ENCODE peak calls at places on chromosomes 3 and 15, in six cellular contexts. S is esophagus squamous epithelium, N is ovary, F is foreskin keratinocyte, G is right lobe of liver, C is tibial artery. L is an unnamed sample.

GRCh38 chr3:187684880-187685279 is 14.7 kb upstream of the SST start:
- DNase-seq in S (no peak), N (no peak), F (no peak), G (no peak), C (no peak), L (no peak)

GRCh38 chr3:170360476-170360875 is 3.0 kb downstream of the SKIL start:
- DNase-seq in S (no peak), N (no peak), F (no peak), G (no peak), C (no peak), L (no peak)

GRCh38 chr15:61115241-61115640 is 113.9 kb downstream of the RORA start:
- DNase-seq in S (no peak), N (no peak), F (no peak), G (no peak), C (no peak), L (no peak)

GRCh38 chr3:157122116-157122515 is 37.8 kb downstream of the CCNL1 start:
- DNase-seq in S (no peak), N (no peak), F (peak; percentile 95), G (no peak), C (no peak), L (peak; percentile 93)

GRCh38 chr3:48700750-48701405 is 15.2 kb upstream of the NCKIPSD start:
- DNase-seq in S (no peak), N (no peak), F (no peak), G (peak; percentile 40), C (no peak), L (no peak)

GRCh38 chr15:27082019-27082418 is 111.0 kb downstream of the GABRG3 start:
- DNase-seq in S (no peak), N (no peak), F (no peak), G (no peak), C (no peak), L (no peak)

GRCh38 chr3:140180603-140181002 is 245.6 kb downstream of the CLSTN2 start:
- DNase-seq in S (no peak), N (no peak), F (peak; percentile 70), G (no peak), C (no peak), L (peak; percentile 43)

GRCh38 chr15:65918357-65918920 is 49.1 kb downstream of the RAB11A start:
- DNase-seq in S (no peak), N (no peak), F (no peak), G (no peak), C (no peak), L (no peak)

GRCh38 chr15:99495430-99496301 is 70.1 kb upstream of the MEF2A start:
- DNase-seq in S (no peak), N (no peak), F (no peak), G (no peak), C (no peak), L (no peak)

GRCh38 chr3:134149286-134149685 is 101.4 kb downstream of the RYK start:
- DNase-seq in S (no peak), N (no peak), F (no peak), G (no peak), C (no peak), L (no peak)

GRCh38 chr15:31268108-31268501 is 58.5 kb upstream of the KLF13 start:
- DNase-seq in S (no peak), N (no peak), F (no peak), G (no peak), C (peak; percentile 21), L (no peak)

GRCh38 chr15:42595641-42596240 is 20.3 kb downstream of the STARD9 start:
- DNase-seq in S (no peak), N (no peak), F (no peak), G (no peak), C (no peak), L (no peak)

GRCh38 chr3:170363471-170363994 is 6.0 kb downstream of the SKIL start:
- DNase-seq in S (no peak), N (no peak), F (no peak), G (no peak), C (no peak), L (no peak)

GRCh38 chr3:6747017-6747416 is 113.9 kb upstream of the GRM7 start:
- DNase-seq in S (no peak), N (no peak), F (no peak), G (no peak), C (no peak), L (no peak)

GRCh38 chr15:66180706-66181105 is 72.8 kb downstream of the MEGF11 start:
- DNase-seq in S (no peak), N (no peak), F (no peak), G (no peak), C (no peak), L (no peak)

GRCh38 chr15:55703873-55704285 is 39.1 kb downstream of the PRTG start:
- DNase-seq in S (no peak), N (no peak), F (no peak), G (no peak), C (no peak), L (no peak)

GRCh38 chr3:113018461-113019181 is 27.8 kb downstream of the GTPBP8 start:
- DNase-seq in S (no peak), N (no peak), F (peak; percentile 38), G (no peak), C (no peak), L (peak; percentile 11)

GRCh38 chr3:45906681-45907220 is 20.4 kb downstream of the CCR9 start:
- DNase-seq in S (no peak), N (no peak), F (no peak), G (no peak), C (no peak), L (no peak)

GRCh38 chr3:141680620-141681389 is 57.3 kb upstream of the RNF7 start:
- DNase-seq in S (no peak), N (no peak), F (peak; percentile 60), G (no peak), C (no peak), L (peak; percentile 68)

GRCh38 chr3:156575661-156576450 is 20.9 kb upstream of the SSR3 start:
- DNase-seq in S (no peak), N (no peak), F (no peak), G (no peak), C (no peak), L (no peak)

GRCh38 chr3:162170581-162170980 is 674.0 kb downstream of the OTOL1 start:
- DNase-seq in S (no peak), N (no peak), F (no peak), G (no peak), C (no peak), L (no peak)

GRCh38 chr3:9151240-9151639 is 98.2 kb downstream of the SRGAP3 start:
- DNase-seq in S (no peak), N (no peak), F (no peak), G (no peak), C (no peak), L (no peak)

GRCh38 chr3:186237915-186238314 is 124.1 kb downstream of the DGKG start:
- DNase-seq in S (no peak), N (no peak), F (no peak), G (no peak), C (no peak), L (no peak)

GRCh38 chr3:151631946-151632345 is 101.8 kb upstream of the AADACL2 start:
- DNase-seq in S (no peak), N (no peak), F (no peak), G (no peak), C (no peak), L (no peak)

DNA sequence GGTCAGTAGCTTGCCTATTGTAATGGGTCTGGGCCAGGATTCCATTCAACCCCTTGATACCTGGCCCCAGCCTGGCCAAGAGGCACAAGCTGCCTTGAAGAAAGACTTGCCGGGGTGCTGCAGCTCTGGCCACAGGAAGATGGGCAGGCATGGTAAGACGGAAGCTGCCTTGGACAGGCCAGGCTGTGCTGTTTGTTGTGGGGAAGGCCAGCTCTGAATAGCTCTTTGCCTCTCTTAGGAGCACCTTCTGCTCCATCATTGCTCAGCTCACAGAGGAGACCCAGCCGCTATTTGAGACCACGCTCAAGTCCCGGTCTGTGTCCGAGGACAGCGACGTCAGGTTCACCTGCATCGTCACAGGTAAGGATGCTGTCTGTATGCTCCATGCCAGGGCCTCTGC is 10.1 kb downstream of the ALPK3 start:
- DNase-seq in S (no peak), N (no peak), F (no peak), G (no peak), C (no peak), L (no peak)
- H3K27ac ChIP-seq in S (no peak overlapping the region), N (no peak overlapping the region), F (no peak overlapping the region), G (no peak overlapping the region), C (peak overlapping the region; percentile 99), L (no peak overlapping the region)

GRCh38 chr3:12532182-12532581 is 13.1 kb downstream of the MKRN2OS start:
- DNase-seq in S (no peak), N (no peak), F (no peak), G (no peak), C (no peak), L (no peak)

GRCh38 chr3:12541625-12542024 is 3.7 kb downstream of the MKRN2OS start:
- DNase-seq in S (no peak), N (peak; percentile 20), F (no peak), G (no peak), C (no peak), L (no peak)

GRCh38 chr3:12536423-12536822 is 8.9 kb downstream of the MKRN2OS start:
- DNase-seq in S (no peak), N (no peak), F (no peak), G (no peak), C (no peak), L (no peak)
- TF ChIP-seq CTCF in S (no peak), N (no peak), F (peak; percentile 46), G (no peak), C (no peak), L (no peak)

DNA sequence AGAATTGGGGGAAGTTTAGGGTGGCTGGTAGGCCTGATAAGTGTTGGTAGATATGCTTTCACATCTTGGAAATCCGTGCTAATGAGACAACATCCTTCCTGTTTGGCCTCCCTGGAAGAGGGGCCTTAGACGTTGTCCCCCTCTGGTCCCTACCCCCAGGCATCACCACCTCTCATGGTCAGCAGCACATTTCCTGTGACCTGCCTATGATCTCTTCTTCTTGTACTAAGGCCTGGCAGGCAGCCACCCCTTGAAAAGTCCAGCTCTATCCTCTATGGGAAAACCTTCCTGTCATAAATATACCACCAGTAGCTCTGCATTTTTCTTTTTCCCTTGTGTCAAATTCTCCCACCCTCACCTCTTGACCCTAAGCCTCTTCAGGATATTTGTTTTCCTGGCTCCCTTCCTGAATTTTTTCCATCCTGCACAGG is 107.7 kb downstream of the SNRK start:
- DNase-seq in S (no peak), N (no peak), F (no peak), G (peak; percentile 73), C (peak; percentile 48), L (no peak)
- H3K27ac ChIP-seq in S (peak overlapping the region; percentile 56), N (no peak overlapping the region), F (no peak overlapping the region), G (no peak overlapping the region), C (peak overlapping the region; percentile 15), L (no peak overlapping the region)

DNA sequence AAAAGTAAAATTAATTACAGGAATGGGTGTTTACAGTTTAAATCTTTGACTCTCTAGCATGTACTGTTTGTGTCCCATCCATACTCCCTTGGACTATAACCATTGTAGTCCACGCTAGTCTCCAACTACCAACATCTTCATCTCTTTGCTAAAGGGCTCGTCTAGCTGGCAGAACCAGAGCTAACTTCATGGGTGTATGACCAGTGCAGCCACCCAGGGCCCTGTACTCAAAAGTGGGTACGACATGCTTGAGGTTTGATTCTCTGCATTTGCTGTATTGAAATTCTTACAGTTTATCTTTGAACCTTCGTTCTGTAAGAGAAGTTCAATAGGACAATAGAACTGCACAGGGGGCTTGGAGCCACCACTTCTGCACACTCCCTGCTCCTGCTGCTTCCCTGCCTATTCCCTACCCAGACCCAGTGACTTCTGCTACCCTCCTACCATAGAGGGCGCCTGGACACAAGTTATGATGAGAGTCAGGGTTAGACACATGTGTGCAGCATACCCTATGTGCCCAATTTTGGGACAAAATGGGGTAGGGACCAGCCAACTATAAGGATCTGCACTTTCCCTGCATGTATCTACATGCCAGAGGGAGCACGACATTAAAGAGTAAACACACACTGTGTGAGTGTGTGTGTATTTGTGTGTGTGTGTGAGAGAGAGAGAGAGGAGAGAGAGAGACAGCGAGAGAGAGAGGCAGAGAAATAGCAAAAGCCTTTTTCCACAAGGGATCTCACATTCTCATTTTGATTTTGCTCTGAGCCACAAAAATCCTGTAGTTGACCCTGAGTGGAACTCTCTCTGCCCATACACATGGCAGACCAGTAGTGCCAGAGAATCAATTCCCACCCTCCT is 59.0 kb upstream of the NECTIN3 start:
- DNase-seq in S (no peak), N (no peak), F (peak; percentile 37), G (no peak), C (no peak), L (no peak)
- TF ChIP-seq CTCF in S (no peak), N (no peak), F (peak; percentile 19), G (peak; percentile 52), C (no peak), L (no peak)